ENCODE peak calls at places on chromosomes 13 and 19, in nine cellular contexts. M, P, Q, N, E, G, H, Z and L are unnamed samples. For H3K4me1 and H3K27me3, the result is how much of the 10 kb centered on the place peaks cover.

GRCh38 chr13:38824342-38824741 is 137.5 kb downstream of the FREM2 start:
- DNase-seq in G (no peak), H (no peak), M (no peak), N (no peak), P (peak), Q (no peak), E (no peak), Z (no peak), L (no peak)

GRCh38 chr19:33344210-33344609 is 29.3 kb upstream of the CEBPG start:
- DNase-seq in G (peak), N (no peak), Z (no peak), Q (no peak), M (no peak), E (no peak), P (no peak), H (no peak), L (no peak)

GRCh38 chr19:33388231-33388816 is 14.8 kb downstream of the CEBPG start:
- DNase-seq in H (no peak), E (no peak), Q (no peak), G (peak), M (peak), P (no peak), N (no peak), Z (peak), L (no peak)

GRCh38 chr19:19628499-19629134 is 597 bp upstream of the LPAR2 start:
- DNase-seq in N (no peak), E (peak), G (no peak), M (peak), P (no peak), H (peak), Q (peak), Z (peak), L (peak)

GRCh38 chr13:48251616-48252081 is 18.6 kb downstream of the ITM2B start:
- DNase-seq in M (no peak), Z (no peak), N (no peak), Q (no peak), H (no peak), P (no peak), E (no peak), G (no peak), L (no peak)

GRCh38 chr19:58407658-58408151 is 744 bp upstream of the ZNF584 start:
- DNase-seq in M (no peak), E (no peak), Z (no peak), N (no peak), P (no peak), Q (no peak), H (no peak), G (no peak), L (no peak)

GRCh38 chr13:113418722-113419049 is 34.6 kb downstream of the ADPRHL1 start:
- DNase-seq in Z (no peak), E (no peak), H (no peak), Q (no peak), P (no peak), G (no peak), M (no peak), N (no peak), L (no peak)

GRCh38 chr13:24284876-24285275 is 24.5 kb upstream of the C1QTNF9 start:
- DNase-seq in G (no peak), Q (no peak), E (no peak), M (no peak), N (no peak), P (no peak), Z (no peak), H (no peak), L (no peak)

GRCh38 chr13:79988573-79988972 is 352.4 kb downstream of the SPRY2 start:
- DNase-seq in P (no peak), E (no peak), Z (no peak), N (no peak), H (peak), Q (no peak), G (no peak), M (no peak), L (peak)

GRCh38 chr13:109812375-109812774 is 26.0 kb upstream of the IRS2 start:
- DNase-seq in E (no peak), M (no peak), Z (no peak), N (no peak), Q (no peak), H (no peak), P (no peak), G (no peak), L (no peak)

GRCh38 chr13:111415216-111415615 is 94.8 kb downstream of the TEX29 start:
- DNase-seq in P (no peak), Z (no peak), G (no peak), E (no peak), Q (no peak), N (no peak), H (no peak), M (no peak), L (no peak)

GRCh38 chr13:112996671-112997091 is 27.7 kb downstream of the MCF2L start:
- DNase-seq in Q (no peak), E (no peak), G (no peak), H (peak), Z (no peak), N (no peak), M (peak), P (no peak), L (peak)

GRCh38 chr13:51041126-51041525 is 69.9 kb downstream of the C13orf42 start:
- DNase-seq in M (no peak), Z (no peak), G (no peak), H (no peak), Q (no peak), E (no peak), N (no peak), P (no peak), L (no peak)

GRCh38 chr13:34591801-34592454 is 350.1 kb upstream of the NBEA start:
- DNase-seq in Q (no peak), G (no peak), N (no peak), P (no peak), E (no peak), Z (no peak), M (no peak), H (no peak), L (no peak)

GRCh38 chr19:16449330-16449961 is 22.3 kb downstream of the EPS15L1 start:
- DNase-seq in Q (no peak), M (no peak), H (no peak), G (no peak), N (no peak), Z (no peak), E (no peak), P (peak), L (no peak)

GRCh38 chr13:48761256-48761655 is 107.5 kb downstream of the CYSLTR2 start:
- DNase-seq in N (no peak), Z (no peak), G (no peak), H (no peak), E (no peak), M (no peak), Q (no peak), P (no peak), L (no peak)

GRCh38 chr19:1860821-1861598 is 2.4 kb downstream of the KLF16 start:
- DNase-seq in G (no peak), H (no peak), Q (no peak), M (peak), N (no peak), Z (no peak), P (no peak), E (peak), L (no peak)

GRCh38 chr13:41746259-41746658 is 214.7 kb downstream of the VWA8 start:
- DNase-seq in E (no peak), Z (no peak), H (no peak), P (no peak), N (no peak), Q (no peak), G (no peak), M (no peak), L (no peak)

DNA sequence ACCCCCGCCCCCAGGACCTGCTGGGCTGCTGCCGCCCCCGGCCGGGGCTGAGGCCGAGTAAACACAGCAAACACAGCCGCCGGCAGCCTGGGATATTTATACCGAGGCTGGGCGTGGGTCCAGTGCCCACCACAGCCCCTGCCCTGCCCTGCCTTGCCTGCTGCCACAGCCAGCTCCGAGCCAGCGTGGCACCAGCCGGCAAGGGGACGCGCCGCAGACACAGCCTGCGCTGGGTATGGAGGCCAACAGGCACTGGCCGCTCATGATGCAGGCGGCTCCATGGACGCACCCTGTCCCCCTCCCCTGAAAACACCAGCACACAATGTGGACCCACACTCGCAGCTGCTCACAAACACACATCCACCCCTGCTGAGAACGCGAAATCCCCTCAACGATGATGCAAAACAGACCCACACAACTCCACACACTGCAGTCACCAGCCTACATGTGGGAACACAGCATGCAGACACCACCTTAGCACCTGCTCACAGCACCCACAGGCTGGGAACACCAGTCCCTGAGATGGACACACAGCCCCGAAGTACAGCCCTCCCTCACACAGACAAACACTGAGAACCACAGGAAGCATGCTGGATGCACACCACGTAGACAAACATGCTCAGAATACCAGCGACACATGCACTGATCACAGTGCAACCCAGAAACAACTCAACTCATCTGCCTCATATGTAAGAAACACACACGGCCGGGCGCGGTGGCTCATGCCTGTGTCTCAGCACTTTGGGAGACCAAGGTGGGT is 16.2 kb downstream of the CCDC97 start:
- DNase-seq in Q (peak), Z (peak), E (peak), M (peak), G (no peak), H (no peak), N (no peak), P (no peak), L (peak)
- H3K4me1 ChIP-seq in Q (under half), Z (half or more), E (under half), M (half or more), G (under half), H (half or more), N (under half), P (under half), L (under half)

GRCh38 chr19:29265436-29265835 is 52.5 kb upstream of the UQCRFS1 start:
- DNase-seq in Q (no peak), G (no peak), E (no peak), P (no peak), N (no peak), Z (no peak), H (no peak), M (no peak), L (no peak)
- H3K27me3 ChIP-seq in Q (under half), G (under half), E (under half), P (under half), N (under half), Z (under half), H (under half), M (under half), L (under half)

GRCh38 chr19:48469056-48469881 is at the start of gene CYTH2:
- DNase-seq in Q (peak), N (peak), H (peak), G (peak), Z (peak), E (peak), P (peak), M (peak), L (peak)

GRCh38 chr19:48466571-48467325 is 2.4 kb upstream of the CYTH2 start:
- DNase-seq in H (no peak), E (peak), M (no peak), Q (no peak), Z (peak), P (no peak), N (no peak), G (no peak), L (no peak)

GRCh38 chr19:48470856-48471255 is 1.7 kb downstream of the CYTH2 start:
- DNase-seq in E (no peak), N (no peak), H (no peak), G (no peak), M (no peak), Q (no peak), P (no peak), Z (no peak), L (no peak)

GRCh38 chr19:48470281-48470680 is 1.1 kb downstream of the CYTH2 start:
- DNase-seq in N (no peak), E (peak), G (no peak), Q (no peak), P (no peak), Z (no peak), H (no peak), M (peak), L (no peak)

DNA sequence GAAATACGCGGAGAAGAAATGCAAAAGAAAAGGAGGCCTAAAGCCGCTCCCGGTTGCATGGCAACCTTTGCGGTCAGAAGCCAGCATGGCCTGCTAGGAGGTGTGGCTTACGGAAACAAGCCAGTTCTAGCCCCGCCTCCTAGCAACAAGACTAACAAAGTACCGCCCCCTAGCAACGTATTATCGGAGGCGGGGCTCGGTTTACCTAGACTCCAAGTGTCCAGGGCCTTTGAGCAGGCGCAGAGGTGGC is 438 bp upstream of the CYTH2 start:
- DNase-seq in M (no peak), N (no peak), Q (no peak), E (no peak), Z (no peak), G (peak), P (no peak), H (no peak), L (no peak)
- TF ChIP-seq EP300 in M (no peak), N (no peak), Q (no peak), E (no peak), Z (no peak), G (no peak), P (no peak), H (no peak), L (no peak)

GRCh38 chr13:33245505-33245904 is 40.0 kb downstream of the STARD13 start:
- DNase-seq in P (no peak), G (no peak), M (no peak), N (no peak), Q (no peak), E (no peak), Z (peak), H (no peak), L (no peak)
- H3K4me1 ChIP-seq in P (under half), G (under half), M (under half), N (under half), Q (under half), E (under half), Z (under half), H (under half), L (under half)